ENCODE peak calls at places on chromosome 12, in six cellular contexts. G is CD8-positive, alpha-beta T cell; W is cardiac muscle cell; E is WTC11; Y is body of pancreas; F is fibroblast of lung. L is an unnamed sample.

GRCh38 chr12:122312926-122313325 is 46.6 kb upstream of the VPS33A start:
- DNase-seq in G (no peak), W (no peak), E (no peak), Y (no peak), F (no peak), L (no peak)

GRCh38 chr12:13046914-13047472 is 2.8 kb downstream of the FAM234B start:
- DNase-seq in G (no peak), W (no peak), E (no peak), Y (no peak), F (no peak), L (no peak)

GRCh38 chr12:6199531-6200265 is 502 bp upstream of the CD9 start:
- DNase-seq in G (no peak), W (peak; percentile 49), E (peak; percentile 60), Y (peak; percentile 39), F (no peak), L (no peak)

GRCh38 chr12:29309320-29309902 is 71.6 kb downstream of the ERGIC2 start:
- DNase-seq in G (no peak), W (peak; percentile 55), E (no peak), Y (no peak), F (peak; percentile 63), L (peak; percentile 17)

GRCh38 chr12:108508243-108508642 is 6.8 kb upstream of the FICD start:
- DNase-seq in G (no peak), W (no peak), E (no peak), Y (no peak), F (no peak), L (peak; percentile 35)

GRCh38 chr12:11941601-11942360 is 129.0 kb upstream of the BCL2L14 start:
- DNase-seq in G (no peak), W (peak; percentile 84), E (no peak), Y (no peak), F (peak; percentile 82), L (peak; percentile 90)

GRCh38 chr12:94614288-94614721 is 36.1 kb downstream of the TMCC3 start:
- DNase-seq in G (no peak), W (peak; percentile 28), E (peak; percentile 41), Y (no peak), F (peak; percentile 69), L (no peak)

GRCh38 chr12:25764892-25765291 is 193.6 kb upstream of the RASSF8 start:
- DNase-seq in G (no peak), W (peak; percentile 65), E (no peak), Y (no peak), F (no peak), L (no peak)

DNA sequence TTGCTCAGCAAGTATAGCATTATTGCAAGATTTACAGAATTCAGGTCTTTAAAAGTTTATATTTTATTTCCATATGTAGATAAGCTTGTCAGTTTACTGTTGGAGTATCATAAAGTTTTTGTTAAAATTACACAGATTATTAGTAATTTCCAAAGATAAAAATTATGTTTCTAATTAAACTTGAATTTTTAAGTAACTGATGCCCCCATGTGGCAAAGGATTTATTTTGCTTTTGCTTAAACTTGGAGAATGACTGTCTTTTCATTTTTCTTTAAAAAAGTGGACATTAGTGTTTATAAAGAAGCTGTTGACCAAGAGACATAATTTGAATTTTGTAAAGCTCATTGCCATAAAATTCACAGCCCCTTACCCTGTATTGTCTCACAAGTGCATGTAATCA is 45.8 kb downstream of the ETNK1 start:
- DNase-seq in G (no peak), W (peak; percentile 31), E (no peak), Y (no peak), F (peak; percentile 54), L (no peak)
- TF ChIP-seq CTCF in G (no peak), W (peak; percentile 31), E (no peak), Y (no peak), F (no peak), L (peak; percentile 74)

GRCh38 chr12:68113644-68114043 is 45.9 kb downstream of the IFNG start:
- DNase-seq in G (no peak), W (no peak), E (peak; percentile 69), Y (no peak), F (no peak), L (no peak)
- TF ChIP-seq CTCF in G (peak; percentile 43), W (peak; percentile 25), E (peak; percentile 34), Y (no peak), F (no peak), L (peak; percentile 46)

DNA sequence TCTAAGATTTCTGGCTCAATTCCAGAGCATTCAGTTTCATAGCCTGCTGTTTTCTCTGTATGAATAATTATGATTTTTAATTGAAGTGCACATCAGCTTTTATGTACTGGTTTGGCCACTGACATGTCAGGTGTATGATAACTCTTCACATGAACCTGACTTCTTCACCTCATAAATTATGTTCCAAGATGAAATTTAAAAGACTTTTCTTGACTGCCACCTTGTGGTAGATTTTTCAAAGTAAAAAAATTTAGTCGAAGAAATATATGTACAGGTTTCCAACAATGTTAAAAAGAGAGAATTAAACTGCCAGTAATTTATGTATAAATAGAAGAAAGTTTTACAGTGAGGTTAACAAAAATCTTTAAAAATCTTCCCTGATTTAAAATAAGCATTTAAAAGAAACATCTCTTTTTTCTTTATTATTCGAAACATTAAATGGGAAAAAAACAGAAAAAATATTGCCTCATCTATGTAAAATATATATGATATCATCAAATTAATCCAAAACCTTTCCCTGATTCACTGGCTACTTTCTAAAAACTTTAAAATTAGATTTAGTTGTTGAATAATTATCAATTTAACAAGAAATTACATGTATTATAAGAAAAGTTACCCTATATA is 124.9 kb upstream of the ATXN7L3B start:
- DNase-seq in G (no peak), W (peak; percentile 29), E (no peak), Y (no peak), F (peak; percentile 24), L (peak; percentile 13)
- TF ChIP-seq CTCF in G (peak; percentile 27), W (peak; percentile 40), E (no peak), Y (peak; percentile 36), F (peak; percentile 20), L (peak; percentile 82)

GRCh38 chr12:105142259-105142658 is 34.7 kb downstream of the WASHC4 start:
- DNase-seq in G (no peak), W (no peak), E (no peak), Y (no peak), F (no peak), L (no peak)
- TF ChIP-seq CTCF in G (no peak), W (no peak), E (no peak), Y (no peak), F (no peak), L (no peak)